ENCODE peak calls at places on chromosomes 6 and 20, in seven cellular contexts. B, N, K, F, D, U and T are unnamed samples.

GRCh38 chr20:24650091-24650490 is 180.7 kb downstream of the SYNDIG1 start:
- DNase-seq in U (no peak), N (no peak), K (no peak), F (no peak), D (no peak), B (no peak), T (no peak)

GRCh38 chr20:37366749-37367148 is 20.8 kb downstream of the SRC start:
- DNase-seq in K (no peak), B (no peak), N (no peak), D (no peak), U (no peak), F (no peak), T (no peak)

GRCh38 chr6:144285548-144285797 is 338 bp downstream of the UTRN start:
- DNase-seq in B (no peak), F (no peak), N (no peak), U (no peak), D (peak; percentile 5), K (no peak), T (no peak)

GRCh38 chr20:21968486-21968885 is 263.0 kb downstream of the PAX1 start:
- DNase-seq in K (no peak), B (no peak), N (no peak), U (no peak), F (no peak), D (no peak), T (no peak)

GRCh38 chr20:19265646-19266374 is 53.4 kb downstream of the SLC24A3 start:
- DNase-seq in U (no peak), D (no peak), B (peak; percentile 11), N (peak; percentile 18), F (no peak), K (no peak), T (no peak)

GRCh38 chr6:31272856-31273626 is 1.1 kb upstream of the HLA-C start:
- DNase-seq in K (peak; percentile 49), U (no peak), N (no peak), D (no peak), F (peak; percentile 22), B (peak; percentile 42), T (no peak)

GRCh38 chr20:34437330-34437986 is 74.4 kb downstream of the ITCH start:
- DNase-seq in D (no peak), K (no peak), B (no peak), U (no peak), F (no peak), N (no peak), T (no peak)

GRCh38 chr20:50272413-50273120 is 81.9 kb downstream of the CEBPB start:
- DNase-seq in D (no peak), N (no peak), K (no peak), F (no peak), B (no peak), U (no peak), T (no peak)

GRCh38 chr6:26257272-26257671 is 107.7 kb upstream of the BTN3A2 start:
- DNase-seq in U (no peak), F (no peak), K (no peak), B (no peak), D (no peak), N (no peak), T (no peak)

GRCh38 chr6:26254666-26255176 is 110.3 kb upstream of the BTN3A2 start:
- DNase-seq in K (no peak), B (no peak), F (no peak), U (no peak), N (no peak), D (no peak), T (no peak)

GRCh38 chr6:26260791-26261484 is 104.1 kb upstream of the BTN3A2 start:
- DNase-seq in K (no peak), B (no peak), N (no peak), D (no peak), F (no peak), U (no peak), T (no peak)

GRCh38 chr6:26260110-26260637 is 104.8 kb upstream of the BTN3A2 start:
- DNase-seq in K (no peak), B (no peak), N (no peak), U (no peak), D (no peak), F (no peak), T (no peak)

DNA sequence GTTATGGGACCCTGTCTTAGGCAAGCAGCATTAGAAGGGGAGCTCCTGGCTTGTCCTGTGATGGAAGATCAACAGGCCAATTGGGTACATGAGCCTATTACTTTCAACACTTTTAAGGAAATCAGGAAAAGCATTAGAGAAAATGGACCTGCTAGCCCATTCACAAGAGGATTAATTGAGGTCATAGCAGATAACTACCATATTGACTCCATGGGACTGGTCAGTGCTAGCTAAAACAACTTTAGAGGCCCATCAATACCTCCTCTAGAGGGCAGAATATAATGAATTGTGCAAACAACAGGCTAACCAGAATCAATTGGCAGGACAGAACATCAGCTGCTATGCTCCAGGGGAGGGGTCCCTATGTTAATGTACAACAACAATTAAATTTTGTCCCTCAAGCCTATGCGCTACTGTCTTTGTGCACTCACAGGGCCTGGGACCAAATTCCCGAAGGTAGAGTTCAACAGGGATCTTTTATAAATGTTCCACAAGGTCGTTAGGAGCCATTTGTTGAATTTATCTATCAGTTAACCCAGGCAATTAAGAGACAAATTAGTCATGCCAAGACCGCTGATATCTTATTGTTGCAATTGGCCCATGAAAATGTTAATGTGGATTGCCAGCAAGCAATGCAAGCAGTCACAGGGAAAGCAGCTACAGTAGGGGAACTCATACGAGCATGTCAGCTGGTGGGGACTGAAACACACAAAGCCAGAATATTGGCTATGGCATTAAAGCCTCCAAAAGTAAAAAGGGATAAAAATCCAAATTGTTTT is 106.6 kb upstream of the BTN3A2 start:
- DNase-seq in N (peak; percentile 51), F (peak; percentile 39), U (no peak), K (no peak), B (peak; percentile 33), D (no peak), T (no peak)
- H3K4me3 ChIP-seq in N (no peak overlapping the region), F (no peak overlapping the region), U (no peak overlapping the region), K (no peak overlapping the region), B (no peak overlapping the region), D (no peak overlapping the region), T (no peak overlapping the region)

DNA sequence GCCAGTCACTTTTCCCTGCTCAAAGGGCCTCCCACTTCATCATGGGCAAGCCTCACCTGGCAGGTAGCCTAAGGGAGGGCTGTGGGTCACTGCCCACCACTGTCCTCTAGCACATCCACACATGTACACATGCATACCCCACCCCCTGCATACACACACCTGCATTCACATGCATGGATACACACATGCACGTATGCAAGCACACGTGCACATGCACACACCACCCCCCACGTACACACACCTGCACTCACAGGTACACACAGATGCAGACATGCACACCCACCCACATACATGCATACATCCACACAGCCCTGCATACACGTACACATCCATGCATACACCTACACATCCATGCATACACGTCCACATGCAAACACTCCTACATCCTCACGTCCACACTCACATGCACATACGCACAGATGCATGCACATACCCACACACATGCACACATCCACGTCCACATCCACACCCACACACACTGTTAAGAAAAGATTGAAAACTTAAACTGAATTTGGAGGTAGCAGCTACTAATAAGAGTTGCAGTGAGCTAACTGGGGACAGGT is 14.0 kb upstream of the EXOC2 start:
- DNase-seq in B (no peak), N (no peak), F (no peak), D (no peak), U (no peak), K (no peak), T (no peak)
- H3K4me3 ChIP-seq in B (no peak overlapping the region), N (no peak overlapping the region), F (no peak overlapping the region), D (no peak overlapping the region), U (no peak overlapping the region), K (no peak overlapping the region), T (no peak overlapping the region)

GRCh38 chr6:162683135-162683534 is 44.4 kb downstream of the PRKN start:
- DNase-seq in K (no peak), F (no peak), B (no peak), U (no peak), D (no peak), N (no peak), T (no peak)
- H3K4me3 ChIP-seq in K (no peak overlapping the region), F (no peak overlapping the region), B (no peak overlapping the region), U (no peak overlapping the region), D (no peak overlapping the region), N (no peak overlapping the region), T (no peak overlapping the region)

GRCh38 chr6:131949909-131950766 is 1.0 kb downstream of the CCN2 start:
- DNase-seq in D (peak; percentile 50), U (no peak), K (peak; percentile 80), N (no peak), B (no peak), F (peak; percentile 91), T (peak; percentile 71)
- H3K4me3 ChIP-seq in D (peak overlapping the region; percentile 90), U (no peak overlapping the region), K (peak overlapping the region; percentile 58), N (no peak overlapping the region), B (no peak overlapping the region), F (peak overlapping the region; percentile 87), T (peak overlapping the region; percentile 67)

DNA sequence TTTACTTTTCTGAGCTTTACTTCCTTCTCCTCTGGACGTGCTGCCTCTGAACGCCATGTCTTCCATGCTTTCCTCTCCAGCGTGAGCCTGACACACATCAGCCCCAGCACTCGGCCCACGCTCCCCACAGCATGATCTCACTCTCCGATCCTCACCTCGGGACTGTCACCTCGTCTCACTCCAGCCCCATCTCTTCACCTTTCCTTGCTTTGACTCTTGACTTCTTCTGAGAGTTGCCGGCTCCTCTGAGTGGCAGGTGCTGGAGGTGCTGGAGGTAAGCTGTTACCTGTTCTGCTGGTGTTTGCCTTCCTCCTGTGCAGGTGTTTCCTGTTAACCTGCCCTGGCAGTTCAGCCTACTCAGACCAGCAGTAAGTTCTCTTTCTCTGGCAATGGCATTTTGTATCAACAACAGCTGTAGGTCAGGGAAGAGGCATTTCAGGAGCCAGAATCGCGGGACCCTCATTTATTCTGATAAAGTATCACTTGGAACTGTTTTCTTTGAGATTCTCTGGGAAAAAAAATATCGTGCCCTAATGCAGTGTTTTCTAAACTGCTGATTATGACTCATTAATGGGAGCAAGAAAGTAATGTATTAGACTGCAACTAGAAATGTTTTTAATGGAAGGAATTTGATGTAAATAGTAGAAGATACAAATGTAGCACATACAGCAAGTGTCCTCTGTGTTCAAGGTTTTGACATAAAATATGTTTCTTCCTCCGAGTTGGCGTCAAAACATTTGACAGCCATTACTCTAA is 106.5 kb downstream of the ARID1B start:
- DNase-seq in D (no peak), U (no peak), K (no peak), N (no peak), B (peak; percentile 63), F (no peak), T (peak; percentile 51)
- H3K4me3 ChIP-seq in D (no peak overlapping the region), U (peak overlapping the region; percentile 7), K (no peak overlapping the region), N (no peak overlapping the region), B (peak overlapping the region; percentile 44), F (no peak overlapping the region), T (no peak overlapping the region)